ENCODE peak calls at places on chromosomes 3 and 15, in four cellular contexts. Z, H, J and X are unnamed samples.

GRCh38 chr3:186107148-186108105 is 1.5 kb downstream of the ETV5 start:
- DNase-seq in H (peak), Z (no peak), J (peak), X (peak)

GRCh38 chr3:160450846-160451245 is 1.3 kb upstream of the TRIM59 start:
- DNase-seq in H (no peak), J (peak), Z (no peak), X (no peak)

GRCh38 chr3:169871129-169871886 is 1.6 kb upstream of the LRRC31 start:
- DNase-seq in H (no peak), Z (no peak), J (no peak), X (no peak)

GRCh38 chr15:101024111-101024695 is 105.0 kb downstream of the LRRK1 start:
- DNase-seq in H (no peak), J (no peak), Z (no peak), X (no peak)

GRCh38 chr15:87753539-87753938 is 503.0 kb downstream of the NTRK3 start:
- DNase-seq in J (peak), Z (no peak), H (no peak), X (no peak)

GRCh38 chr3:39892068-39892467 is 82.7 kb downstream of the MYRIP start:
- DNase-seq in J (no peak), Z (no peak), H (no peak), X (no peak)

GRCh38 chr15:66774001-66774814 is 72.2 kb downstream of the SMAD6 start:
- DNase-seq in J (peak), Z (no peak), H (peak), X (peak)

GRCh38 chr15:70701891-70702568 is 61.3 kb downstream of the UACA start:
- DNase-seq in H (no peak), Z (no peak), J (no peak), X (peak)

GRCh38 chr3:81916890-81917289 is 155.4 kb upstream of the GBE1 start:
- DNase-seq in J (no peak), Z (no peak), H (no peak), X (no peak)

GRCh38 chr3:23863060-23863459 is 53.7 kb downstream of the NKIRAS1 start:
- DNase-seq in Z (no peak), J (no peak), H (no peak), X (no peak)

GRCh38 chr3:69649713-69650419 is 89.4 kb upstream of the MITF start:
- DNase-seq in H (no peak), J (no peak), Z (no peak), X (no peak)

GRCh38 chr3:25747033-25747432 is 36.2 kb downstream of the NGLY1 start:
- DNase-seq in J (no peak), H (no peak), Z (no peak), X (no peak)

GRCh38 chr15:70245932-70246622 is 148.4 kb upstream of the TLE3 start:
- DNase-seq in J (no peak), H (no peak), Z (peak), X (no peak)

GRCh38 chr15:90839187-90840071 is 29.0 kb upstream of the FURIN start:
- DNase-seq in Z (no peak), J (no peak), H (peak), X (no peak)

GRCh38 chr15:62895905-62896316 is 146.6 kb upstream of the TPM1 start:
- DNase-seq in J (no peak), Z (no peak), H (peak), X (no peak)

GRCh38 chr3:32869513-32870047 is 51.8 kb downstream of the TRIM71 start:
- DNase-seq in J (no peak), Z (no peak), H (no peak), X (no peak)

GRCh38 chr3:117628896-117629295 is 919.3 kb downstream of the TUSC7 start:
- DNase-seq in Z (no peak), J (no peak), H (no peak), X (peak)

GRCh38 chr3:17805461-17805940 is 63.1 kb upstream of the TBC1D5 start:
- DNase-seq in J (no peak), H (no peak), Z (no peak), X (no peak)

GRCh38 chr3:185959609-185960517 is 22.0 kb upstream of the TRA2B start:
- DNase-seq in Z (no peak), J (peak), H (peak), X (no peak)

GRCh38 chr15:88904808-88905327 is 8.3 kb downstream of the MFGE8 start:
- DNase-seq in Z (peak), H (peak), J (peak), X (peak)

GRCh38 chr3:46406786-46407611 is at the start of the genes CCR5AS and CCRL2:
- DNase-seq in J (peak), H (no peak), Z (no peak), X (no peak)

GRCh38 chr3:89320186-89320585 is 212.8 kb downstream of the EPHA3 start:
- DNase-seq in J (no peak), H (no peak), Z (no peak), X (no peak)

GRCh38 chr3:89315750-89316149 is 208.3 kb downstream of the EPHA3 start:
- DNase-seq in H (no peak), J (no peak), Z (no peak), X (no peak)

GRCh38 chr3:89312141-89312540 is 204.7 kb downstream of the EPHA3 start:
- DNase-seq in Z (no peak), J (no peak), H (no peak), X (no peak)

GRCh38 chr3:89314454-89314853 is 207.0 kb downstream of the EPHA3 start:
- DNase-seq in H (peak), Z (no peak), J (no peak), X (peak)
- TF ChIP-seq FOXM1 in H (no peak), Z (no peak), J (no peak), X (no peak)

DNA sequence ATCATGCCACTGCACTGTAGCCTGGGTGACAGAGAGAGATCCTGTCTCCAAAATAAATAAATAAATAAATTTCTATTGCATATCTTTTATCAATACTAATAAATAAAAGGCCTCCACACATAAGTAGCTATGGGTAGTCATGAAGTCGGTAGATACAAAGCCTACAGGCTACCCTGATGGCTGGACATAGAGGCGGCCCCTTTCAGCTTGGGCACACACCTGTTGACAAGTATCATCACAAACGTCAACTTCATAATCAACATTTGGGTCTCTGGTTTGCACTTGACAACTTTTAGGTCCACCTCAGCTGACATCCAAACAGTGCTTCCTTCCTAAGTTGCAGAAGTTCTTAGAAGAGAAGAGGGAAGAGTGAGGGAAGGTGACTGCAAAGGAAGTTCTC is 53.4 kb downstream of the ITGA11 start:
- DNase-seq in J (no peak), Z (no peak), H (no peak), X (no peak)
- TF ChIP-seq FOXK2 in J (no peak), Z (no peak), H (no peak), X (no peak)

GRCh38 chr3:151047636-151048035 is 37.8 kb upstream of the MED12L start:
- DNase-seq in H (no peak), J (peak), Z (no peak), X (peak)

DNA sequence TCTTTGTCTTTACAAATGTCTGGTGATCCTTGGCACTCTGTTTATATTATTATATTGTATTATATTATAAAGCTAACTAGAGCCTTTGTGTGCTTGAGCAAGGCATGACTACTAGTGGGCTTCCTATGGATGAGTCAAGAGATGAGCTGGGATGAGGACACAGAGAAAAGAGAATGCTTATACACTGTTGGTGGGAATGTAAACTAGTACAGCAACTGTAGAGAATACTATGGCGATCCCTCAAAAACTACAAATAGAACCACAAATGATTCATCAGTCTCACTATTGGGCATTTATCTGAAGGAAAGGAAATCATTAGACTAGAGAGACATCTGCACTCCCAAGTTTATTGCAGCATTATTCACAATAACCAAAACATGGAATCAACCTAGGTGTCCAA is 40.8 kb upstream of the MED12L start:
- DNase-seq in Z (no peak), H (no peak), J (no peak), X (no peak)
- TF ChIP-seq SP1 in Z (no peak), H (no peak), J (no peak), X (no peak)

GRCh38 chr3:143354342-143354741 is 234.8 kb downstream of the CHST2 start:
- DNase-seq in H (no peak), J (no peak), Z (no peak), X (no peak)
- TF ChIP-seq FOXM1 in H (no peak), J (no peak), Z (no peak), X (no peak)

GRCh38 chr15:58139631-58140522 is 1.7 kb downstream of the AQP9 start:
- DNase-seq in H (no peak), Z (no peak), J (no peak), X (no peak)

GRCh38 chr15:58146734-58147133 is 8.6 kb downstream of the AQP9 start:
- DNase-seq in J (no peak), Z (no peak), H (no peak), X (no peak)

GRCh38 chr15:58141894-58142293 is 3.7 kb downstream of the AQP9 start:
- DNase-seq in Z (no peak), J (no peak), H (no peak), X (no peak)

GRCh38 chr15:58147151-58147550 is 9.0 kb downstream of the AQP9 start:
- DNase-seq in H (no peak), Z (no peak), J (no peak), X (no peak)

GRCh38 chr15:58142827-58143226 is 4.6 kb downstream of the AQP9 start:
- DNase-seq in Z (no peak), H (no peak), J (peak), X (no peak)
- TF ChIP-seq FOXK2 in Z (no peak), H (no peak), J (no peak), X (no peak)

DNA sequence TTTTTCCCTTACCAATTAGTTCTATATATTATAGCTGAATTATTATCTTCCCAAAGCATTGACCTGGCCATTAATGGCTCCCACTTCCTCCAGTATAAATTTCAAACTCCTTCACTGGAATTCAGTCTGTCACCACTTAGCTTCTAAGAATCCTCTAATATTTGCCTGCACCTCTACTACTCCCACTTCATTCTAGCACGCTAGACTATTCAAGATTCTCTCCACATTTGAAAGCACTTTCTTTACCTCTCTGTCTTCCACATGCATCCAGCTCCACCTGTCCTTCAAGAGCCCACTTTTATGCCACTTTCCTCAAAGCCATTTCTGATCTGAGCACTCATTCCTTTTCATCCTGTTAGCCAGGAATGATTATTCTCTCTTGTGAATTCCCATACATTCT is 15.0 kb downstream of the SENP8 start:
- DNase-seq in Z (no peak), J (no peak), H (no peak), X (no peak)
- TF ChIP-seq SP1 in Z (no peak), J (no peak), H (no peak), X (no peak)

GRCh38 chr3:172375206-172375850 is 72.9 kb downstream of the GHSR start:
- DNase-seq in J (no peak), H (no peak), Z (no peak), X (no peak)

GRCh38 chr3:172372895-172373294 is 75.4 kb downstream of the GHSR start:
- DNase-seq in Z (no peak), J (no peak), H (no peak), X (no peak)

GRCh38 chr3:172371544-172371943 is 76.7 kb downstream of the GHSR start:
- DNase-seq in J (no peak), H (no peak), Z (no peak), X (no peak)

GRCh38 chr3:172376402-172376801 is 71.9 kb downstream of the GHSR start:
- DNase-seq in J (no peak), H (no peak), Z (no peak), X (no peak)

GRCh38 chr3:172373912-172374311 is 74.3 kb downstream of the GHSR start:
- DNase-seq in H (no peak), Z (no peak), J (no peak), X (no peak)
- TF ChIP-seq FOXM1 in H (no peak), Z (no peak), J (no peak), X (no peak)

GRCh38 chr15:84981711-84982300 is at the start of gene PDE8A:
- DNase-seq in J (peak), H (no peak), Z (no peak), X (peak)

GRCh38 chr15:84983299-84983698 is 1.6 kb downstream of the PDE8A start:
- DNase-seq in Z (no peak), J (no peak), H (no peak), X (no peak)

GRCh38 chr15:84983711-84984110 is 2.1 kb downstream of the PDE8A start:
- DNase-seq in J (peak), H (no peak), Z (no peak), X (no peak)

GRCh38 chr15:84981054-84981710 is 474 bp upstream of the PDE8A start:
- DNase-seq in H (peak), Z (peak), J (peak), X (peak)

DNA sequence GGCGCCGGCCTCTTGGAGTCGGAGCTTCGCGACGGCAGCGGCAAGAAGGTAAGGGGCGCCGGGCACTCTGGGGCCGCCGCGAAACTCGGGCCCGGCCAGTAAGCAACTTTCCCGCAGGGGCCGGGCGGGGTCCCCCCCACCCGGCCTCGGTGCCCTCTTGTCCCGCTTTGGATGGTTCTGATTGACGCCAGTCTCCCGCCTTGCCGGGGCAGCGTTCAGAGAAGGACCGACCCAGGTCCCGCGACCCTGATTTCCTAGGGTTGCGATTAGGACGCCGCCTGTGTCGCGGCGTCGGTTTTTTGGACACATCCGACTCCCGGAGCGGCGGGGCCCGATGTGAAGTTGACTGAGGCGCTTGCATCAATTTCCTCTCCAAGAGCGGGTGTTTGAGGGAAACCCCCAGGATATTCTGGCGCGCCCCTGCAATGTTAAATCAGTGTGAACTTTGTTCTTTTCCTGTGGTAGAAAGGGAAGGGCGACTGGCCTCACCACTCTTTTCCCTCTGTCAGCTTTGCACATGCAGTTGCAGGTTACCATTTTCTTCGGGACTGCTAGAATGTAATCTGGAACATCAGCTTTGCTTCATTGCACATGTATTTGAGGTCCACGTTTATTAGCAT is 755 bp downstream of the PDE8A start:
- DNase-seq in J (peak), Z (no peak), H (peak), X (no peak)
- TF ChIP-seq FOXK2 in J (no peak), Z (no peak), H (no peak), X (no peak)